ENCODE peak calls at places on chromosomes 4 and X, in ten cellular contexts. D is effector memory CD8-positive, alpha-beta T cell; S is astrocyte of the hippocampus; J is fibroblast of lung; E is dermis blood vessel endothelial cell; R is endothelial cell; V is GM06990; Q is stomach; A is fibroblast of the conjunctiva; U is H54. X is an unnamed sample.

GRCh38 chr4:86835677-86836076 is 13.5 kb downstream of the SLC10A6 start:
- DNase-seq in J (no peak), R (no peak), Q (no peak), S (no peak), A (no peak), E (no peak), V (no peak), U (no peak), D (no peak), X (no peak)

GRCh38 chrX:7169627-7170026 is 21.7 kb upstream of the PUDP start:
- DNase-seq in V (no peak), J (no peak), D (no peak), E (no peak), U (no peak), S (peak), Q (peak), A (no peak), R (no peak), X (no peak)

GRCh38 chr4:173357939-173358338 is 12.8 kb upstream of the SAP30 start:
- DNase-seq in D (no peak), Q (no peak), J (no peak), E (no peak), V (no peak), A (no peak), S (no peak), U (no peak), R (no peak), X (no peak)

GRCh38 chrX:140918398-140919043 is 83.9 kb upstream of the SPANXB1 start:
- DNase-seq in E (peak), J (peak), R (peak), A (peak), V (no peak), S (peak), Q (peak), U (peak), D (peak), X (peak)

GRCh38 chr4:22345678-22346077 is 170.2 kb downstream of the ADGRA3 start:
- DNase-seq in V (no peak), S (no peak), E (no peak), U (no peak), A (no peak), J (no peak), D (no peak), Q (no peak), R (no peak), X (no peak)

GRCh38 chr4:117770269-117771087 is 263.8 kb upstream of the NDST3 start:
- DNase-seq in D (no peak), J (no peak), R (no peak), S (no peak), V (no peak), A (no peak), U (no peak), Q (no peak), E (no peak), X (no peak)

GRCh38 chrX:104564921-104565703 is 887 bp upstream of the IL1RAPL2 start:
- DNase-seq in J (no peak), V (no peak), R (no peak), A (no peak), U (no peak), E (no peak), S (no peak), Q (no peak), D (no peak), X (no peak)

GRCh38 chrX:130179170-130179569 is 7.4 kb downstream of the RAB33A start:
- DNase-seq in R (no peak), U (no peak), D (no peak), V (no peak), A (no peak), Q (no peak), J (no peak), E (no peak), S (peak), X (no peak)

GRCh38 chr4:150771374-150771773 is 189.4 kb downstream of the MAB21L2 start:
- DNase-seq in U (no peak), D (no peak), S (no peak), A (no peak), J (no peak), Q (no peak), R (no peak), E (no peak), V (no peak), X (no peak)

GRCh38 chr4:54226399-54227260 is 2.5 kb upstream of the PDGFRA start:
- DNase-seq in A (peak), S (peak), D (no peak), V (no peak), J (peak), Q (no peak), R (peak), E (peak), U (no peak), X (no peak)

GRCh38 chr4:188023682-188024081 is 28.1 kb downstream of the ZFP42 start:
- DNase-seq in D (no peak), E (no peak), V (no peak), U (no peak), R (no peak), Q (no peak), J (peak), S (no peak), A (no peak), X (no peak)

GRCh38 chrX:70088281-70088680 is 26.0 kb downstream of the OTUD6A start:
- DNase-seq in D (no peak), R (no peak), U (no peak), V (no peak), A (no peak), S (no peak), E (no peak), Q (no peak), J (no peak), X (no peak)

GRCh38 chr4:25810016-25810415 is 52.8 kb downstream of the SEL1L3 start:
- DNase-seq in V (no peak), S (no peak), R (no peak), E (no peak), D (no peak), A (no peak), J (no peak), Q (no peak), U (no peak), X (no peak)

GRCh38 chr4:145176641-145177432 is 3.6 kb downstream of the OTUD4 start:
- DNase-seq in A (no peak), E (no peak), J (no peak), D (no peak), S (no peak), U (no peak), V (no peak), R (no peak), Q (no peak), X (no peak)

GRCh38 chrX:56800801-56801200 is 71.8 kb downstream of the NBDY start:
- DNase-seq in J (no peak), S (no peak), Q (no peak), R (no peak), E (no peak), V (no peak), D (peak), U (no peak), A (no peak), X (no peak)

GRCh38 chrX:23380581-23380980 is 45.9 kb downstream of the PTCHD1 start:
- DNase-seq in J (no peak), E (no peak), V (no peak), Q (no peak), A (no peak), U (no peak), S (no peak), D (no peak), R (no peak), X (no peak)

GRCh38 chr4:46715468-46715867 is 193.6 kb downstream of the COX7B2 start:
- DNase-seq in J (no peak), Q (no peak), U (no peak), E (no peak), D (no peak), A (no peak), S (no peak), R (no peak), V (no peak), X (no peak)

GRCh38 chrX:109716431-109717028 is 16.5 kb downstream of the ACSL4 start:
- DNase-seq in E (peak), A (no peak), D (no peak), U (no peak), R (no peak), Q (no peak), S (peak), V (no peak), J (peak), X (no peak)

GRCh38 chr4:98685225-98686045 is 27.0 kb upstream of the TSPAN5 start:
- DNase-seq in E (peak), S (no peak), U (no peak), D (no peak), A (no peak), R (no peak), J (no peak), V (no peak), Q (no peak), X (no peak)

GRCh38 chr4:12884846-12885796 is 599.0 kb downstream of the RAB28 start:
- DNase-seq in S (no peak), E (no peak), R (no peak), Q (no peak), U (no peak), J (no peak), V (no peak), D (no peak), A (no peak), X (peak)

GRCh38 chr4:133186210-133186609 is 37.1 kb downstream of the PCDH10 start:
- DNase-seq in Q (no peak), S (no peak), R (no peak), U (no peak), D (no peak), J (peak), V (no peak), A (no peak), E (no peak), X (no peak)

GRCh38 chr4:38298868-38299713 is 338.9 kb downstream of the PTTG2 start:
- DNase-seq in A (no peak), E (no peak), S (no peak), J (no peak), U (no peak), Q (no peak), R (no peak), V (no peak), D (no peak), X (no peak)

GRCh38 chr4:56671860-56672259 is 9.2 kb downstream of the HOPX start:
- DNase-seq in D (no peak), Q (no peak), U (no peak), J (no peak), S (no peak), E (no peak), R (no peak), A (no peak), V (no peak), X (no peak)

GRCh38 chr4:148539387-148539786 is 97.2 kb upstream of the NR3C2 start:
- DNase-seq in R (no peak), V (no peak), U (no peak), E (no peak), Q (no peak), A (no peak), D (no peak), J (no peak), S (no peak), X (no peak)